ENCODE peak calls at places on chromosomes 5 and 9, in five cellular contexts. G, T, Q, I and B are unnamed samples.

GRCh38 chr5:141649056-141649688 is 2.0 kb downstream of the FCHSD1 start:
- DNase-seq in G (peak; percentile 56), T (no peak), Q (no peak), I (no peak), B (no peak)

GRCh38 chr5:44332360-44332971 is 56.8 kb downstream of the FGF10 start:
- DNase-seq in G (no peak), T (peak; percentile 67), Q (peak; percentile 84), I (no peak), B (peak; percentile 69)

GRCh38 chr5:54895816-54896341 is 89.5 kb downstream of the ESM1 start:
- DNase-seq in G (no peak), T (peak; percentile 78), Q (peak; percentile 73), I (no peak), B (peak; percentile 76)

GRCh38 chr9:130110166-130110565 is 56.5 kb downstream of the GPR107 start:
- DNase-seq in G (no peak), T (no peak), Q (peak; percentile 64), I (peak; percentile 47), B (no peak)

GRCh38 chr9:130927995-130928900 is 10.8 kb downstream of the FIBCD1 start:
- DNase-seq in G (no peak), T (peak; percentile 76), Q (no peak), I (no peak), B (peak; percentile 64)

GRCh38 chr5:172002310-172002709 is 4.1 kb downstream of the FBXW11 start:
- DNase-seq in G (no peak), T (peak; percentile 17), Q (peak; percentile 40), I (no peak), B (peak; percentile 60)

GRCh38 chr9:8371686-8372085 is 572.1 kb upstream of the DMAC1 start:
- DNase-seq in G (no peak), T (no peak), Q (peak; percentile 86), I (no peak), B (no peak)

GRCh38 chr5:166962470-166962869 is 1329.0 kb upstream of the WWC1 start:
- DNase-seq in G (no peak), T (peak; percentile 48), Q (peak; percentile 86), I (no peak), B (no peak)

GRCh38 chr5:132059696-132060500 is 557 bp upstream of the IL3 start:
- DNase-seq in G (peak; percentile 44), T (no peak), Q (no peak), I (peak; percentile 25), B (no peak)

GRCh38 chr5:179414459-179415215 is 69.4 kb upstream of the ADAMTS2 start:
- DNase-seq in G (no peak), T (no peak), Q (no peak), I (peak; percentile 19), B (no peak)

GRCh38 chr9:131709741-131710499 is 30.0 kb downstream of the RAPGEF1 start:
- DNase-seq in G (no peak), T (peak; percentile 50), Q (no peak), I (no peak), B (peak; percentile 66)

GRCh38 chr5:88675159-88675757 is 207.7 kb downstream of the MEF2C start:
- DNase-seq in G (no peak), T (no peak), Q (no peak), I (no peak), B (no peak)

GRCh38 chr9:124353811-124354274 is 61.4 kb downstream of the PSMB7 start:
- DNase-seq in G (no peak), T (peak; percentile 30), Q (no peak), I (no peak), B (peak; percentile 76)

GRCh38 chr9:99274511-99274910 is 52.4 kb downstream of the SEC61B start:
- DNase-seq in G (no peak), T (no peak), Q (no peak), I (no peak), B (no peak)

GRCh38 chr9:69313175-69313574 is 11.8 kb upstream of the ENTREP1 start:
- DNase-seq in G (no peak), T (no peak), Q (peak; percentile 49), I (no peak), B (no peak)

GRCh38 chr5:39176740-39177628 is 42.4 kb downstream of the FYB1 start:
- DNase-seq in G (no peak), T (no peak), Q (no peak), I (no peak), B (no peak)

GRCh38 chr9:15249042-15249818 is 57.8 kb downstream of the TTC39B start:
- DNase-seq in G (no peak), T (peak; percentile 74), Q (peak; percentile 73), I (no peak), B (peak; percentile 77)

GRCh38 chr5:177540438-177540837 is 13.9 kb downstream of the FAM193B start:
- DNase-seq in G (no peak), T (no peak), Q (no peak), I (no peak), B (no peak)

GRCh38 chr9:134802201-134802795 is 78.3 kb upstream of the FCN2 start:
- DNase-seq in G (no peak), T (no peak), Q (no peak), I (no peak), B (no peak)

GRCh38 chr5:3661755-3662296 is 66.2 kb downstream of the IRX1 start:
- DNase-seq in G (no peak), T (no peak), Q (no peak), I (no peak), B (peak; percentile 18)

GRCh38 chr9:96136992-96137665 is 164.8 kb downstream of the HSD17B3 start:
- DNase-seq in G (no peak), T (peak; percentile 72), Q (peak; percentile 31), I (no peak), B (peak; percentile 79)

GRCh38 chr5:77337716-77338115 is 127.2 kb downstream of the PDE8B start:
- DNase-seq in G (no peak), T (no peak), Q (peak; percentile 19), I (no peak), B (no peak)

GRCh38 chr9:94860678-94861588 is 134.4 kb downstream of the AOPEP start:
- DNase-seq in G (peak; percentile 82), T (peak; percentile 57), Q (no peak), I (no peak), B (peak; percentile 52)

GRCh38 chr5:122297587-122298298 is 14.3 kb upstream of the SNCAIP start:
- DNase-seq in G (no peak), T (no peak), Q (no peak), I (no peak), B (no peak)

GRCh38 chr5:119949426-119949999 is 320.2 kb downstream of the FAM170A start:
- DNase-seq in G (no peak), T (no peak), Q (peak; percentile 78), I (no peak), B (no peak)

GRCh38 chr9:123339666-123340414 is 16.2 kb upstream of the CRB2 start:
- DNase-seq in G (no peak), T (no peak), Q (peak; percentile 54), I (no peak), B (no peak)

GRCh38 chr9:93136693-93137092 is 2.6 kb upstream of the NINJ1 start:
- DNase-seq in G (no peak), T (no peak), Q (no peak), I (no peak), B (no peak)

GRCh38 chr5:150521939-150522503 is 14.1 kb downstream of the NDST1 start:
- DNase-seq in G (no peak), T (no peak), Q (no peak), I (no peak), B (no peak)

GRCh38 chr5:150521522-150521817 is 13.5 kb downstream of the NDST1 start:
- DNase-seq in G (no peak), T (no peak), Q (no peak), I (no peak), B (no peak)

GRCh38 chr5:150520747-150521521 is 13.0 kb downstream of the NDST1 start:
- DNase-seq in G (no peak), T (no peak), Q (no peak), I (no peak), B (no peak)

GRCh38 chr5:150519560-150519945 is 11.6 kb downstream of the NDST1 start:
- DNase-seq in G (no peak), T (no peak), Q (no peak), I (no peak), B (peak; percentile 55)

DNA sequence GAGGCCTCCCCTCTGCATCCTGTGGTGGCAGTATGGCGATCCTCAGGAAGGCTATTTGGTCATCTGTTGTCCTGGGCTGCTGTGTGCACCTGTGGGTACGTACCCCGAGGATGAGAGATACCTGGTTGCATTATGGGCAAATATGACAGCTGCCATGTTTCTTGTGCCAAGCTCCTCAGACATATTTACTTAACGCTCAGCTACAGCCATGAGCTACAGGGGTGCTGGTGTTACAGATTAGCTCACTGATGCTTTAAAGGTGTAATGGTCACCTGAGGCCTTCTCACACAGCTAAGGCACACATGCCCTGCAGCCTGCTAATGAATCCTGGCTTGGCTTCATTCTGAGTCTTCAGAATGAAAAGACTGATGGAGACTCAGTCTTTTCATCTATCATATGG is 12.0 kb downstream of the NDST1 start:
- DNase-seq in G (no peak), T (no peak), Q (no peak), I (no peak), B (no peak)
- H3K4me1 ChIP-seq in G (peaks cover 98% of the 10 kb centered on the region), T (peaks cover 45% of the 10 kb centered on the region), Q (peaks cover 12% of the 10 kb centered on the region), I (peaks cover 6% of the 10 kb centered on the region), B (peaks cover 60% of the 10 kb centered on the region)

DNA sequence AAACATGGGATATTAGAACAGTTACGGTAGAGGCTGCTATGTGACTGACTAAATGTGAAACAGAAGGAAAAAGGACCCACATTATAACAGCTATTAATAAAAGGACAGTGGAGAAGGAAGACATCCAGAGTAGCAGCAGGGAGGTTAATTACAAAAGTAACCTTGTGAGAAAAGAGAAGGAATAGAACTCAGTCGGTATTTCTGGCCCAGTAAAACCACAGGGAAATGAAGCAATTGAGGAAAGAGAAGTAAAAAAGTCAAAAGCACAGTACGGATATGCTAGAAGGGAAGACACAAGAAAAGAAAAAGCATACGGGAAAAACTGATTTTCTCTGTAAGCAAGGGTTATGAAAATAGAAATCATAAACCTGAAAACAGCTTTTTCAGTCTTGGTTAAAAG is 164.7 kb downstream of the RFX3 start:
- DNase-seq in G (no peak), T (no peak), Q (no peak), I (no peak), B (no peak)
- H3K4me1 ChIP-seq in G (peaks cover 14% of the 10 kb centered on the region), T (no peaks in the 10 kb centered on the region), Q (no peaks in the 10 kb centered on the region), I (no peaks in the 10 kb centered on the region), B (no peaks in the 10 kb centered on the region)

DNA sequence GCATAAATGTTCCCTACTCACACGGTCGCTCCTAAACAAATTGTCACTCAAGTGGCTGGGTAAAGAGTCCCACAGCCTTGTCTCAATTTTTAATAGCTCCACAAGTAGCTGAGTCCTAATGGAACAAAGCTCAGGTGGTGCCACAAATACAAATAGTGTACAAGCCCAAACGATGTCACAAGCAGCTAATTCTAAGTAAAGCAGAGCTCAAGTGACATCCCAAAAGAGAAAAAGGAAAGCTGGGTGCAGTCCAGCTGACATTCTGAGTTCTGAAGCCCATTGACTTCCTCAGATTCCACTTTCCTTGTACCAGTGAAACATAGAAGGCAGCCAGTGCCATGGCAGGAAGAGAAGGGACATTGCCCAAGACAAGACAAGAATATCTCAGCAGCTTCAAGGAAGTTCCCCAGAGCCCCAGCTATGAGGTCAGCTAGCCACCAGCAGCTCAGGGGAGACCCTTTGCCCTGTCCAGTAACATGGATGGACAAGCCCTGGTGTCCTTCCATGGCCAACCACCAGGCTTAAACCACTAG is 231.2 kb upstream of the SGCD start:
- DNase-seq in G (no peak), T (no peak), Q (no peak), I (no peak), B (no peak)
- H3K4me1 ChIP-seq in G (no peaks in the 10 kb centered on the region), T (no peaks in the 10 kb centered on the region), Q (no peaks in the 10 kb centered on the region), I (no peaks in the 10 kb centered on the region), B (peaks cover 25% of the 10 kb centered on the region)

DNA sequence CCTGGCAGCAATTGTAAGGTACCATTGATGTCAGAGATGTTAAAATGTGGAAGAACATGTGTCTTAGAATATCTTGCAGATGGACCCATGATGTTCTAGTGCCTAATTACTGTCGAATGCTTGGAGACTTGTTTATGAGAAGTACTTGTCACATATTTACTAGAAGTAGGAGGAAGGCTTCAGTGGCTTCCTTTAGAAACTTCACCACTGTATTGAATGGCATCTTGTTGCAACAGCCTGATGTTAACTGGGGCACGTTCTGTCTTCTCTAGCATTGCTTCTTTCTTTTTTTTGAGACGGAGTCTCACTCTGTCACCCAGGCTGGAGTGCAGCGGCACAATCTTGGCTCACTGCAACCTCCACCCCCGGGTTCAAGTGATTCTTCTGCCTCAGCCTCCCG is 16.5 kb downstream of the UGCG start:
- DNase-seq in G (no peak), T (no peak), Q (no peak), I (no peak), B (no peak)
- H3K4me1 ChIP-seq in G (peaks cover 44% of the 10 kb centered on the region), T (no peaks in the 10 kb centered on the region), Q (no peaks in the 10 kb centered on the region), I (no peaks in the 10 kb centered on the region), B (peaks cover 66% of the 10 kb centered on the region)